ENCODE peak calls at places on chromosomes 11 and 22, in four cellular contexts. C, B, P and H are unnamed samples.

GRCh38 chr11:61690706-61691377 is 10.7 kb downstream of the DAGLA start:
- DNase-seq in B (no peak), C (no peak), P (no peak), H (no peak)

GRCh38 chr11:64849600-64850356 is 5.3 kb upstream of the CDC42BPG start:
- DNase-seq in C (no peak), B (no peak), P (no peak), H (no peak)

GRCh38 chr22:41048791-41049717 is 43.3 kb upstream of the EP300 start:
- DNase-seq in B (peak), P (peak), C (peak), H (no peak)

GRCh38 chr11:107819361-107820014 is 39.1 kb downstream of the SLC35F2 start:
- DNase-seq in C (no peak), B (no peak), P (peak), H (no peak)

GRCh38 chr22:48827228-48827810 is 1000.4 kb downstream of the BRD1 start:
- DNase-seq in P (no peak), B (peak), C (no peak), H (no peak)

GRCh38 chr22:23278883-23279675 is 98.8 kb downstream of the BCR start:
- DNase-seq in P (peak), C (no peak), B (no peak), H (no peak)

GRCh38 chr11:63710476-63711217 is 29.3 kb downstream of the RTN3 start:
- DNase-seq in B (no peak), C (no peak), P (peak), H (no peak)

GRCh38 chr11:10561947-10562346 is 6.5 kb downstream of the LYVE1 start:
- DNase-seq in P (no peak), C (no peak), B (no peak), H (no peak)

GRCh38 chr22:22484023-22484422 is 24.5 kb downstream of the ZNF280B start:
- DNase-seq in P (no peak), C (no peak), B (no peak), H (no peak)

GRCh38 chr11:110430267-110431211 is 791 bp downstream of the FDX1 start:
- DNase-seq in B (peak), P (peak), C (peak), H (peak)

GRCh38 chr11:16596231-16596630 is 142.2 kb upstream of the C11orf58 start:
- DNase-seq in B (no peak), C (no peak), P (no peak), H (no peak)

GRCh38 chr11:102762414-102762813 is 18.0 kb downstream of the MMP10 start:
- DNase-seq in C (no peak), P (peak), B (no peak), H (no peak)

GRCh38 chr11:61293869-61294716 is 1.0 kb downstream of the VWCE start:
- DNase-seq in C (no peak), P (peak), B (peak), H (no peak)

GRCh38 chr11:57800444-57801184 is 39.0 kb downstream of the CTNND1 start:
- DNase-seq in B (no peak), C (no peak), P (peak), H (no peak)

GRCh38 chr22:21079493-21079892 is 33.7 kb downstream of the LRRC74B start:
- DNase-seq in P (no peak), B (no peak), C (no peak), H (no peak)

GRCh38 chr11:126115253-126115540 is 52.5 kb upstream of the CDON start:
- DNase-seq in C (no peak), B (peak), P (peak), H (no peak)

GRCh38 chr11:88478136-88478785 is 140.7 kb upstream of the CTSC start:
- DNase-seq in P (no peak), C (no peak), B (no peak), H (no peak)

GRCh38 chr11:67027943-67028542 is 5.1 kb downstream of the SYT12 start:
- DNase-seq in B (no peak), P (no peak), C (no peak), H (no peak)

GRCh38 chr11:14538271-14538925 is 18.2 kb upstream of the PSMA1 start:
- DNase-seq in P (no peak), C (no peak), B (no peak), H (no peak)

GRCh38 chr11:3218483-3219280 is at the start of gene MRGPRG:
- DNase-seq in P (no peak), C (no peak), B (peak), H (no peak)

GRCh38 chr22:45036154-45036553 is 26.3 kb upstream of the PHF21B start:
- DNase-seq in C (peak), B (no peak), P (no peak), H (peak)

GRCh38 chr11:33842236-33842915 is 49.5 kb downstream of the LMO2 start:
- DNase-seq in C (no peak), P (no peak), B (no peak), H (no peak)

GRCh38 chr11:124879999-124880611 is 14.9 kb downstream of the ROBO3 start:
- DNase-seq in B (peak), P (peak), C (no peak), H (no peak)

GRCh38 chr11:2390871-2391662 is 9.5 kb upstream of the TSSC4 start:
- DNase-seq in B (peak), C (no peak), P (no peak), H (no peak)

GRCh38 chr11:6926208-6927029 is at the start of gene ZNF215:
- DNase-seq in B (peak), P (peak), C (peak), H (no peak)

GRCh38 chr11:46718155-46719019 is 626 bp upstream of the F2 start:
- DNase-seq in P (no peak), C (no peak), B (no peak), H (no peak)

GRCh38 chr22:49618689-49618953 is 209.1 kb downstream of the BRD1 start:
- DNase-seq in C (no peak), P (no peak), B (peak), H (no peak)

GRCh38 chr11:123300874-123301695 is 106.0 kb upstream of the CLMP start:
- DNase-seq in B (no peak), C (no peak), P (peak), H (no peak)

GRCh38 chr11:124329787-124330478 is 9.9 kb upstream of the OR8D2 start:
- DNase-seq in P (peak), B (no peak), C (no peak), H (no peak)

GRCh38 chr11:123478352-123478986 is 48.4 kb downstream of the GRAMD1B start:
- DNase-seq in P (peak), C (no peak), B (no peak), H (no peak)

GRCh38 chr11:33540946-33541915 is 159.4 kb downstream of the C11orf91 start:
- DNase-seq in P (no peak), C (no peak), B (no peak), H (no peak)

GRCh38 chr22:22931557-22932270 is 44.1 kb downstream of the IGLL5 start:
- DNase-seq in C (no peak), P (no peak), B (no peak), H (no peak)

GRCh38 chr22:49855491-49855911 is 1.9 kb downstream of the ZBED4 start:
- DNase-seq in C (no peak), B (no peak), P (peak), H (no peak)

GRCh38 chr11:335779-336665 is 15.4 kb upstream of the IFITM3 start:
- DNase-seq in C (no peak), P (peak), B (peak), H (no peak)

GRCh38 chr22:19844423-19845368 is 10.0 kb downstream of the GNB1L start:
- DNase-seq in P (peak), C (no peak), B (peak), H (peak)
- H3K27ac ChIP-seq in P (peak), C (no peak), B (peak), H (no peak)

DNA sequence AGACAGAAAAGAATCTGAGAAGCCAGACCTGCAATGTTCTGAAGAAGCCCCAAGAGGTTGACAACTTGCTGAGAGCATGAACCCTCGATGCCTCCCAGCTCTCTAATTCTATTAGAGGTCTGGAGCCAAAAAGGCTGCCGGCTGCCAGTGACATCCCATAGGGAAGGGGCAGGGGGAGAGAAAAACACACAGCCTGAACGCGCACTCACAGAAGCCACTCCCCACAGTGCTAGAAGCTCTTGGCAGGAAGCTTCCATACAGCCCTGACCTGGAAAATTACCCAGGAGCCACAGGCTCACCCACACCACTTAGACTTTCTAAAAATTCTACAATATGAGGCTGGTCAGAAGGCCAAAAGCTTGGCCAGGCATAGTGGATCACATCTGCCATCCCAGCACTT is 18.3 kb downstream of the POLDIP3 start:
- DNase-seq in C (no peak), P (no peak), B (no peak), H (peak)
- H3K27ac ChIP-seq in C (peak), P (no peak), B (no peak), H (no peak)

GRCh38 chr11:78270993-78271392 is 82.3 kb downstream of the USP35 start:
- DNase-seq in C (no peak), P (no peak), B (no peak), H (peak)
- H3K27ac ChIP-seq in C (peak), P (no peak), B (no peak), H (peak)

GRCh38 chr11:8603696-8604077 is 9.7 kb upstream of the STK33 start:
- DNase-seq in P (no peak), C (no peak), B (no peak), H (no peak)

GRCh38 chr11:8608646-8609045 is 14.6 kb upstream of the STK33 start:
- DNase-seq in C (no peak), B (no peak), P (no peak), H (no peak)

GRCh38 chr11:8605956-8606355 is 11.9 kb upstream of the STK33 start:
- DNase-seq in P (no peak), B (no peak), C (no peak), H (no peak)

GRCh38 chr11:8601376-8602133 is 7.5 kb upstream of the STK33 start:
- DNase-seq in C (no peak), P (no peak), B (no peak), H (no peak)

GRCh38 chr11:8604078-8604723 is 10.2 kb upstream of the STK33 start:
- DNase-seq in C (no peak), P (peak), B (peak), H (no peak)
- H3K27ac ChIP-seq in C (no peak), P (no peak), B (no peak), H (no peak)

GRCh38 chr11:65868907-65869306 is 3.7 kb downstream of the EFEMP2 start:
- DNase-seq in B (no peak), C (no peak), P (no peak), H (no peak)
- H3K27ac ChIP-seq in B (peak), C (no peak), P (no peak), H (no peak)

GRCh38 chr11:93073508-93074280 is 104.2 kb downstream of the MTNR1B start:
- DNase-seq in B (no peak), C (no peak), P (no peak), H (no peak)
- H3K27ac ChIP-seq in B (no peak), C (no peak), P (no peak), H (no peak)

DNA sequence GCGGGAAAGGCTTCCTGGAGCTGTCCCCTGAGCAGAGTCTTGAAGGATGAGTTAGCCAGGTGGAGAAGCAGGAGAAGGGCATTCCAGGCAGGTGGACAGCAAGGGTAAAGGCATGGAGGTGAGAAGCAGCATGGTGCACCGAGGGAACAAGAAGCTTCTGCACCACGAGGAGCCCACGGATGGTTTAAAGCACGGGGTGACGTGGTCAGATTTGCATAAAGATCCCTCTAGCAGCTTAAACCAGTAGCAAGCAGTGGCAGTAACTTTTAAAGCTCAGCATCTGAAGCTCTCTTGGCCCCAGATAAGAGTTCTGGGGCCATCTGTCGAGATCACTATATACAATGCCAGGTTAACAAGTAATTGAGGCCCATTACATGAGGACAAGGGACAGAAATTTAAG is 36.8 kb downstream of the SERPINH1 start:
- DNase-seq in B (no peak), C (no peak), P (no peak), H (no peak)
- H3K27ac ChIP-seq in B (no peak), C (no peak), P (no peak), H (no peak)

GRCh38 chr22:37675930-37676571 is 615 bp downstream of the LGALS1 start:
- DNase-seq in C (no peak), P (peak), B (peak), H (peak)
- H3K27ac ChIP-seq in C (peak), P (peak), B (peak), H (peak)